ENCODE peak calls at places on chromosome 6, in four cellular contexts. C is fibroblast of lung, I is mammary epithelial cell, B is HCT116. Y is an unnamed sample.

GRCh38 chr6:148451690-148452089 is 109.1 kb downstream of the SASH1 start:
- DNase-seq in B (no peak), I (no peak), C (no peak), Y (no peak)

GRCh38 chr6:18053071-18053475 is 65.6 kb upstream of the KIF13A start:
- DNase-seq in B (no peak), I (peak; percentile 89), C (no peak), Y (no peak)

GRCh38 chr6:129575378-129576118 is 134.4 kb downstream of the ARHGAP18 start:
- DNase-seq in B (peak; percentile 27), C (peak; percentile 66), I (peak; percentile 70), Y (no peak)

GRCh38 chr6:28943557-28944411 is 20.0 kb upstream of the TRIM27 start:
- DNase-seq in C (peak; percentile 66), I (peak; percentile 66), B (no peak), Y (peak; percentile 86)

GRCh38 chr6:27755768-27756167 is 156.4 kb downstream of the OR2B2 start:
- DNase-seq in B (no peak), C (no peak), I (no peak), Y (no peak)

GRCh38 chr6:37550436-37550835 is 50.7 kb upstream of the CCDC167 start:
- DNase-seq in B (no peak), I (no peak), C (peak; percentile 72), Y (no peak)

GRCh38 chr6:46042355-46042999 is 26.8 kb upstream of the CLIC5 start:
- DNase-seq in I (peak; percentile 48), B (peak; percentile 58), C (peak; percentile 34), Y (peak; percentile 48)

GRCh38 chr6:3788408-3789017 is 37.0 kb upstream of the PXDC1 start:
- DNase-seq in I (no peak), C (peak; percentile 35), B (no peak), Y (no peak)

GRCh38 chr6:95649451-95649850 is 72.1 kb downstream of the MANEA start:
- DNase-seq in I (no peak), B (no peak), C (no peak), Y (no peak)

GRCh38 chr6:66926060-66926459 is 1219.0 kb upstream of the EYS start:
- DNase-seq in C (peak; percentile 11), B (peak; percentile 1), I (no peak), Y (no peak)

GRCh38 chr6:139474145-139475108 is 100.0 kb upstream of the CITED2 start:
- DNase-seq in C (peak; percentile 33), B (no peak), I (no peak), Y (peak; percentile 31)

GRCh38 chr6:119390276-119390793 is 40.8 kb upstream of the MAN1A1 start:
- DNase-seq in I (no peak), C (peak; percentile 41), B (no peak), Y (no peak)

GRCh38 chr6:116461563-116462507 is 660 bp downstream of the CALHM6 start:
- DNase-seq in I (peak; percentile 41), C (peak; percentile 72), B (no peak), Y (peak; percentile 32)

GRCh38 chr6:107647439-107647948 is 157.6 kb downstream of the SOBP start:
- DNase-seq in B (no peak), I (no peak), C (no peak), Y (no peak)

GRCh38 chr6:111484655-111484974 is 1.6 kb upstream of the REV3L start:
- DNase-seq in I (no peak), C (peak; percentile 22), B (no peak), Y (no peak)

GRCh38 chr6:111486921-111487320 is 3.9 kb upstream of the REV3L start:
- DNase-seq in I (peak; percentile 24), C (peak; percentile 37), B (no peak), Y (no peak)

GRCh38 chr6:111486475-111486874 is 3.5 kb upstream of the REV3L start:
- DNase-seq in C (no peak), I (no peak), B (no peak), Y (no peak)

GRCh38 chr6:111483736-111484654 is 977 bp upstream of the REV3L start:
- DNase-seq in B (peak; percentile 72), I (peak; percentile 91), C (peak; percentile 99), Y (peak; percentile 93)

DNA sequence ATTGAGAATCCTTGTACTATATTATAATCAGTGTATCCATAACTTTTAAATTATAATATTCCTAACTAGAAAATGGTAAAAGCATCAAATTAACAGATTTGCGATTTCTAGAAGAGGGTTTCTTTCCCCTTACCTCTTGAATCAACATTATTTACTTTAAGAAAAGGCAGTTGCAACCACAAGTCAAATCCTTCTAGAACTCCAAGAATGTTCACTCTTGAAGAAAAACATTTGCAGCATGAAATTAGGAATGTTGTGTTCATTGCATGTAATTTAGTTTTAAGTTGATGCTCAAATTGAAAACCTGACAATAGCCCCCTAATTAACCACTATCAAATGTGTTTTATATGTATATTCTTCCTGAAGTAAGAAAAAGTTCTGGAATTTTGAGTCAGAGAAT is 2.3 kb upstream of the REV3L start:
- DNase-seq in I (no peak), B (no peak), C (peak; percentile 39), Y (no peak)
- H3K4me1 ChIP-seq in I (peaks cover 19% of the 10 kb centered on the region), B (peaks cover 11% of the 10 kb centered on the region), C (no peaks in the 10 kb centered on the region), Y (peaks cover 4% of the 10 kb centered on the region)

GRCh38 chr6:43391448-43392031 is 22.1 kb upstream of the ZNF318 start:
- DNase-seq in C (peak; percentile 28), I (no peak), B (no peak), Y (no peak)

GRCh38 chr6:43389713-43390265 is 20.3 kb upstream of the ZNF318 start:
- DNase-seq in C (no peak), B (no peak), I (no peak), Y (no peak)

GRCh38 chr6:43383021-43383667 is 13.7 kb upstream of the ZNF318 start:
- DNase-seq in B (no peak), C (peak; percentile 81), I (peak; percentile 62), Y (no peak)

DNA sequence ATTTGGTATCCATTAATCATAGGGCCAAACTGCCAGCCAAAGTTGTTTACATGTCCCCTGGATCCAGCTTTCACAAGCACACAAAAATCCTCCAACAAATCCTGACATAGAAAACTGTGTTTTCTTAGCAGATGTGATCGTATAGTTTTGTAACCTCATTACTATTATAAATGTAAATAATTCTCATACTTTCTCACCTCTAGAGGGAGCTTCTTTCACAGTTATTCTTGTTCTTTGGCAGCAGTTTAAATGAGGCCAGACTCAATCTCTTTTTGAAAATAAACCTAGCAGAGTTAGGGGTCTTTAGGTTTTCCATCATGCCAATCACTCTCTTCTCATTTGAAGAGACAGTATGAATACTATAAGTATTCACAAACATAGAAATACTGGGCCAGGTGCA is 17.0 kb upstream of the ZNF318 start:
- DNase-seq in C (peak; percentile 5), B (no peak), I (no peak), Y (no peak)
- H3K9ac ChIP-seq in C (no peak overlapping the region), B (no peak overlapping the region), I (no peak overlapping the region), Y (no peak overlapping the region)

DNA sequence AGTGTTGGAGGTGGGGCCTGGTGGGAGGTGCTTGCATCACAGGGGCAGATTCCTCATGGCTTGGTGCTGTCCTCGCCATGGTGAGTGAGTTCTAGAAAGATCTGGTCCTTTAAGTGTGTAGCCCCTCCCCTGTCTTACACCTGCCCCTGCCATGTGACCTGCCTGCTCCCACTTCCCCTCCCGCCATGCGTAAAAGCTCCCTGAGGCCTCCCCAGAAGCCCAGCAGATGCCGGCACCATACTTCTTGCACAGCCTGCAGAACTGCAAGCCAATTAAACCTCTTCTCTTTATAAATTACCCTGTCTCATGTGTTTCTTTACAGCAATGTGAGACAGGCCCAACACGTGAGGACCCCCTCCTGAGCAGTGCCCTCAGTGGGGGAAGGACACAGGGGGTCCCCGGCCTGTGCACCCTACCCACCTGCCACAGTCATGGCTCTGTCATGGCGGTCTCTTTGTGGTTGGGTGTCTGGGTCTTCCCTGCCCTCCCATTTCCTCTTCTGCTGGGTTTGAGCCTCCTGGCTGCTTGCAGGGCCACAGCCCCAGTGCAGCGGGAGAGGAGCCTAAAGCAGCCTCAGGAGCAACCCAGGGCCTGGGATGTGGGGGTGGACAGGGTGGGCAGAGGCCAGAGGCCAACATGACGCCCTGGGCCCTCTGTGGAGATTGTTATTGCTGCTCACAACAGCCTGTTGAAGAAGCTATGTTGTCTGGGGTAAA is 87.2 kb upstream of the QKI start:
- DNase-seq in B (no peak), I (no peak), C (no peak), Y (no peak)
- H3K4me1 ChIP-seq in B (no peaks in the 10 kb centered on the region), I (no peaks in the 10 kb centered on the region), C (no peaks in the 10 kb centered on the region), Y (no peaks in the 10 kb centered on the region)

GRCh38 chr6:44666324-44666723 is 278.8 kb downstream of the CDC5L start:
- DNase-seq in C (no peak), I (no peak), B (no peak), Y (no peak)
- H3K9ac ChIP-seq in C (no peak overlapping the region), I (no peak overlapping the region), B (no peak overlapping the region), Y (no peak overlapping the region)

GRCh38 chr6:12331474-12331873 is 41.3 kb downstream of the EDN1 start:
- DNase-seq in B (no peak), C (no peak), I (no peak), Y (no peak)

GRCh38 chr6:12327391-12327790 is 37.2 kb downstream of the EDN1 start:
- DNase-seq in C (peak; percentile 72), I (peak; percentile 75), B (no peak), Y (no peak)

GRCh38 chr6:12325872-12326271 is 35.7 kb downstream of the EDN1 start:
- DNase-seq in B (no peak), I (no peak), C (no peak), Y (no peak)

GRCh38 chr6:12331951-12332749 is 42.0 kb downstream of the EDN1 start:
- DNase-seq in B (no peak), C (peak; percentile 50), I (peak; percentile 42), Y (peak; percentile 56)

DNA sequence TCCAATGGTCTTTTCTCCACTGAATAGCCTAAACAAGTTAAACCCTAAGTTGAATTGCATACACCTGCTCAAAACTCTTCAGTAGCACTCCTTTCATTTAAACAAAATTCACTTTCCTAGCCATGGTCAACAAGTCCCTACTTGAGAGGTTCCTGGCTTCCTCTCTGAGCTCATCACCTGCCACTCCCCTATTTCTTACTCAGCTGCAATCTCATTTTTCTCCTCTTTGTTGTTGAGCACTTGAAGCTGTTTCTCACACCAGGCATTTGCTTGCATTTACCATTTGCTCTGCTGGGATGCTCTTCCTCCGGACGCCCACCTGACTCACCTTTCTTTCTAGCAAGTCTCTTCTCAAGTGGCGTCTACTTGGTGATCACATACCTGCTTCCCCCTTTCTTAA is 38.5 kb downstream of the EDN1 start:
- DNase-seq in B (no peak), C (peak; percentile 15), I (peak; percentile 90), Y (no peak)
- H3K4me1 ChIP-seq in B (peaks cover 6% of the 10 kb centered on the region), C (no peaks in the 10 kb centered on the region), I (peaks cover 46% of the 10 kb centered on the region), Y (no peaks in the 10 kb centered on the region)

GRCh38 chr6:20771427-20771826 is 237.2 kb downstream of the CDKAL1 start:
- DNase-seq in I (no peak), C (no peak), B (no peak), Y (no peak)
- H3K9ac ChIP-seq in I (no peak overlapping the region), C (no peak overlapping the region), B (no peak overlapping the region), Y (no peak overlapping the region)

Y was measured in colonic mucosa.